ENCODE peak calls at places on chromosomes 13 and 19, in ten cellular contexts. O is naive thymus-derived CD8-positive, alpha-beta T cell; Q is left cardiac atrium; T is left ventricle myocardium superior; C is hypothalamus; M is transverse colon; R is stimulated activated CD8-positive, alpha-beta memory T cell treated with anti-CD3 and anti-CD28 coated beads, Interleukin-2, amount 100 ng/mL, for 48 hours; H is 8988T; A is neural crest cell; D is activated T-cell treated with anti-CD3 and anti-CD28 coated beads, Interleukin-2, amount 50 U/mL, for 72 hours. J is an unnamed sample.

GRCh38 chr19:54248016-54248601 is 5.5 kb upstream of the LILRA6 start:
- DNase-seq in C (peak; percentile 32), A (no peak), O (peak; percentile 18), M (peak; percentile 36), Q (no peak), R (no peak), D (peak; percentile 58), T (no peak), H (no peak), J (peak; percentile 68)

GRCh38 chr13:97627566-97627965 is 193.6 kb downstream of the RAP2A start:
- DNase-seq in O (no peak), T (peak; percentile 54), R (no peak), A (no peak), C (no peak), Q (peak; percentile 62), H (no peak), M (no peak), D (no peak), J (no peak)

GRCh38 chr19:16455489-16455888 is 16.3 kb downstream of the EPS15L1 start:
- DNase-seq in Q (no peak), O (no peak), D (no peak), M (no peak), A (no peak), H (no peak), T (no peak), C (no peak), R (no peak), J (no peak)

GRCh38 chr13:40986328-40986856 is 32.7 kb downstream of the ELF1 start:
- DNase-seq in A (no peak), O (no peak), C (no peak), M (no peak), Q (no peak), T (no peak), R (no peak), D (no peak), H (no peak), J (no peak)

GRCh38 chr19:13788991-13789390 is 6.3 kb upstream of the ZSWIM4 start:
- DNase-seq in O (no peak), H (no peak), C (no peak), D (no peak), A (no peak), R (no peak), T (peak; percentile 49), M (peak; percentile 38), Q (peak; percentile 48), J (peak; percentile 73)

GRCh38 chr13:99900960-99901359 is 70.6 kb downstream of the ZIC5 start:
- DNase-seq in T (no peak), M (no peak), O (no peak), Q (no peak), A (no peak), R (no peak), H (no peak), C (no peak), D (no peak), J (no peak)

GRCh38 chr13:99967884-99968520 is 3.6 kb downstream of the ZIC5 start:
- DNase-seq in D (no peak), Q (no peak), C (no peak), O (no peak), A (no peak), R (no peak), H (no peak), T (no peak), M (no peak), J (no peak)

GRCh38 chr19:50387176-50387867 is 3.2 kb downstream of the POLD1 start:
- DNase-seq in C (peak; percentile 22), Q (peak; percentile 26), A (no peak), D (no peak), M (no peak), R (no peak), T (no peak), H (peak; percentile 7), O (no peak), J (no peak)

GRCh38 chr19:10299545-10300458 is 9.8 kb downstream of the ZGLP1 start:
- DNase-seq in T (no peak), D (no peak), H (no peak), R (no peak), Q (no peak), M (no peak), O (no peak), C (no peak), A (no peak), J (no peak)

J was measured in activated CD8-positive, alpha-beta memory T cell treated with anti-CD3 and anti-CD28 coated beads, Interleukin-2, amount 10 ng/mL, durations not matched to agents 7 days and 5 days.